ENCODE peak calls at places on chromosomes 12 and 14, in four cellular contexts. Z, F, M and T are unnamed samples.

GRCh38 chr14:71576472-71576871 is 355.8 kb upstream of the RGS6 start:
- DNase-seq in F (no peak), Z (no peak), M (no peak), T (no peak)

GRCh38 chr12:6826125-6826733 is 2.0 kb upstream of the P3H3 start:
- DNase-seq in F (no peak), M (no peak), Z (no peak), T (no peak)

GRCh38 chr14:71361335-71361734 is 454.1 kb downstream of the PCNX1 start:
- DNase-seq in M (peak; percentile 25), Z (no peak), F (peak; percentile 54), T (peak; percentile 41)

GRCh38 chr14:100239200-100239839 is 376 bp downstream of the YY1 start:
- DNase-seq in Z (no peak), F (no peak), M (no peak), T (no peak)

GRCh38 chr14:72081139-72081538 is 148.9 kb downstream of the RGS6 start:
- DNase-seq in F (no peak), Z (no peak), M (no peak), T (no peak)

GRCh38 chr14:68140111-68140741 is 320.6 kb downstream of the RAD51B start:
- DNase-seq in Z (peak; percentile 10), M (peak; percentile 97), F (peak; percentile 99), T (peak; percentile 98)

GRCh38 chr14:77098470-77099353 is 654 bp downstream of the CIPC start:
- DNase-seq in Z (peak; percentile 25), M (no peak), F (no peak), T (no peak)

GRCh38 chr12:31853520-31853919 is 105.7 kb upstream of the RESF1 start:
- DNase-seq in F (no peak), M (no peak), Z (no peak), T (no peak)

GRCh38 chr14:67487937-67488893 is at the start of gene TMEM229B:
- DNase-seq in F (no peak), M (peak; percentile 17), Z (no peak), T (peak; percentile 17)

GRCh38 chr12:85007836-85008235 is 28.2 kb downstream of the TSPAN19 start:
- DNase-seq in M (peak; percentile 14), F (peak; percentile 92), Z (no peak), T (no peak)

GRCh38 chr14:64191756-64192155 is 102.4 kb downstream of the ESR2 start:
- DNase-seq in Z (no peak), F (peak; percentile 92), M (peak; percentile 83), T (peak; percentile 90)